ENCODE peak calls at places on chromosomes 1 and 21, in six cellular contexts. C is GM23338, H is ovary, O is Peyer's patch, L is hepatocyte, M is fibroblast of lung. J is an unnamed sample.

GRCh38 chr1:83131692-83131955 is 867.3 kb downstream of the TTLL7 start:
- DNase-seq in C (no peak), H (no peak), O (no peak), L (no peak), M (no peak), J (no peak)

GRCh38 chr1:189623336-189623735 is 854.3 kb downstream of the BRINP3 start:
- DNase-seq in C (no peak), H (no peak), O (no peak), L (no peak), M (no peak), J (no peak)

GRCh38 chr1:998905-999796 is 746 bp downstream of the HES4 start:
- DNase-seq in C (peak; percentile 53), H (no peak), O (peak; percentile 59), L (peak; percentile 76), M (peak; percentile 57), J (no peak)

GRCh38 chr1:175687699-175688098 is 55.7 kb downstream of the TNR start:
- DNase-seq in C (no peak), H (no peak), O (no peak), L (no peak), M (no peak), J (no peak)

GRCh38 chr1:191099696-191100095 is 622.0 kb upstream of the BRINP3 start:
- DNase-seq in C (peak; percentile 1), H (no peak), O (no peak), L (no peak), M (no peak), J (no peak)

GRCh38 chr1:31412732-31413404 is at the start of gene SERINC2:
- DNase-seq in C (peak; percentile 84), H (no peak), O (peak; percentile 79), L (peak; percentile 89), M (no peak), J (no peak)

GRCh38 chr1:225430301-225430700 is 2.5 kb upstream of the LBR start:
- DNase-seq in C (no peak), H (no peak), O (no peak), L (no peak), M (no peak), J (no peak)

GRCh38 chr1:143691971-143692529 is 279.7 kb downstream of the FAM72C start:
- DNase-seq in C (no peak), H (no peak), O (no peak), L (no peak), M (no peak), J (no peak)

GRCh38 chr1:155002479-155003226 is at the start of gene ZBTB7B:
- DNase-seq in C (no peak), H (peak; percentile 72), O (peak; percentile 86), L (peak; percentile 77), M (peak; percentile 25), J (no peak)

GRCh38 chr1:150626150-150626549 is 3.3 kb downstream of the ENSA start:
- DNase-seq in C (no peak), H (no peak), O (no peak), L (no peak), M (no peak), J (no peak)
- H3K36me3 ChIP-seq in C (peaks cover 40% of the 10 kb centered on the region), H (no peaks in the 10 kb centered on the region), O (no peaks in the 10 kb centered on the region), L (peaks cover 3% of the 10 kb centered on the region), M (peaks cover 12% of the 10 kb centered on the region), J (no peaks in the 10 kb centered on the region)

DNA sequence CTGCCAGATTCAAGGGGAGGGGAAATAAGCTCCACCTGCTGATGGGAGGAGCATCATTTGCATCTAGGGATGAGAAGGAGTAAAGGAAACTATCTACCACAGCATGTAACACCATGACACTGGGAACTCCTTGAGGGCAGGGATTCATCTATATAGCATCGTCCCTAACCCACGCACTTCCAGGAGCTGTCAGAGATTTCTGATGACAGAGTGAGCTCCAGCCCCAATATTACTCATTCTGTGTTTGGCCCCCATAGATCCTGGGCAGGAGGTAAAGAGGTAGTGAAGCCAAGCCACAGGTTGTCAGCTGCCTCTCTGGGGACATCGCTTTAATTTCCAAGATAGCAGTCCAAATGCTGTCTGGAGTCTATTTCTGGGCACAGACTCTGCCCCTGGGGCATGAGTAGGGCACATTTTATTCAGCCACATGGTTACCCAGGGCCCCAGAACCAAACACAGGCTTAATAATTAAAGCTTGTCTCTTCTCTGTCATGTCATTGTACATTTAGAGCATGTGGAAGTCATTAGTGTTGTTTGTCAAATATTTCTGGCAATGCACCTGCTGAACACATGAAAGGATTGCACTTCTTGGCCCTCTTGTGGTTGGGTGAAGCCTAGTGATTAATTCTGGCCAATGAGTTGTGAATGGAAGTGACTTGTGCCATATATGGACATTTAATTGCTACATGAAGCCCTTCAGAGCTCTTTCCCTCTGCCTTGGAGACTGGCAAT is 105.9 kb upstream of the POU3F1 start:
- DNase-seq in C (no peak), H (no peak), O (no peak), L (peak; percentile 16), M (no peak), J (no peak)
- TF ChIP-seq CTCF in C (peak; percentile 36), H (no peak), O (no peak), L (peak; percentile 11), M (no peak), J (peak; percentile 5)

GRCh38 chr21:42423685-42424084 is 20.0 kb downstream of the UBASH3A start:
- DNase-seq in C (no peak), H (no peak), O (no peak), L (no peak), M (no peak), J (no peak)
- H3K36me3 ChIP-seq in C (no peaks in the 10 kb centered on the region), H (no peaks in the 10 kb centered on the region), O (no peaks in the 10 kb centered on the region), L (no peaks in the 10 kb centered on the region), M (no peaks in the 10 kb centered on the region), J (no peaks in the 10 kb centered on the region)

GRCh38 chr1:18922319-18922726 is 20.0 kb upstream of the ALDH4A1 start:
- DNase-seq in C (no peak), H (peak; percentile 90), O (no peak), L (peak; percentile 82), M (peak; percentile 91), J (no peak)
- TF ChIP-seq CTCF in C (no peak), H (no peak), O (no peak), L (no peak), M (no peak), J (no peak)

GRCh38 chr1:9577423-9577822 is 11.3 kb upstream of the TMEM201 start:
- DNase-seq in C (no peak), H (no peak), O (no peak), L (no peak), M (no peak), J (no peak)

GRCh38 chr1:9576903-9577302 is 11.8 kb upstream of the TMEM201 start:
- DNase-seq in C (no peak), H (no peak), O (no peak), L (no peak), M (no peak), J (no peak)

GRCh38 chr1:9586147-9586766 is 2.5 kb upstream of the TMEM201 start:
- DNase-seq in C (no peak), H (no peak), O (no peak), L (no peak), M (no peak), J (no peak)

GRCh38 chr1:9580942-9581341 is 7.8 kb upstream of the TMEM201 start:
- DNase-seq in C (no peak), H (no peak), O (no peak), L (no peak), M (no peak), J (no peak)
- H3K36me3 ChIP-seq in C (peaks cover 17% of the 10 kb centered on the region), H (no peaks in the 10 kb centered on the region), O (no peaks in the 10 kb centered on the region), L (no peaks in the 10 kb centered on the region), M (peaks cover 1% of the 10 kb centered on the region), J (no peaks in the 10 kb centered on the region)

GRCh38 chr1:68162761-68163160 is 69.6 kb downstream of the WLS start:
- DNase-seq in C (peak; percentile 55), H (no peak), O (no peak), L (no peak), M (no peak), J (no peak)
- TF ChIP-seq CTCF in C (peak; percentile 84), H (no peak), O (no peak), L (no peak), M (peak; percentile 6), J (peak; percentile 27)

DNA sequence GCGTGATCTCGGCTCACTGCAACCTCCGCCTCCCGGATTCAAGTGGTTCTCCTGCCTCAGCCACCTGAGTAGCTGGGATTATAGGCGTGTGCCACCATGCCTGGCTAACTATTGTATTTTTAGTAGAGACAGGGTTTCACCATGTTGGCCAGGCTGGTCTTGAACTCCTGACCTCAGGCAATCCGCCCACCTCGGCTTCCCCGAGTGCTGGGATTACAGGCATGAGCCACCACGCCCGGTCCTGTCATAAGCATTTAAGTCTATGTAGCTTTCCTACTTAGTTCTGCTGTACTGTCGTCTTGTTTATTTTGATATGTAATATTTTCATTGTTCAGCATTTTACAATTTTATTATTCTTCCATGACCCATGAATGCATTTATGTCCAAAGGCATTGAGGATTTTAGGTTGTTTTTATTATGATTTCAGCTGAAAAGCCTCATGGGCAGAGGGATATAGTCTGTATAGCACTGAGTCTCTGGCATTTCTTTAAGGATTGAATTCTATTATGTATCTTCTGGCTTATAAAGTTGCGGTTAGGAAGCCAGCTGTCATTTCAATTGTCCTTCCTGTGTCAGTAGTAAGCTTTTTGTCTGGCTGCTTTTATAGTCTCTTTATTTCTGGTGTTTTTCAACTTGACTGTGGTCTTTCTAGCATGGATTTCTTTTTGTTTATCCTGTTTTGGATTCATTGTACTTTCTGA is 9.2 kb downstream of the AGPAT3 start:
- DNase-seq in C (no peak), H (no peak), O (peak; percentile 4), L (no peak), M (no peak), J (no peak)
- H3K36me3 ChIP-seq in C (no peaks in the 10 kb centered on the region), H (no peaks in the 10 kb centered on the region), O (no peaks in the 10 kb centered on the region), L (no peaks in the 10 kb centered on the region), M (peaks cover 3% of the 10 kb centered on the region), J (peaks cover 1% of the 10 kb centered on the region)

GRCh38 chr1:116842654-116843053 is 67.1 kb upstream of the PTGFRN start:
- DNase-seq in C (peak; percentile 37), H (no peak), O (no peak), L (no peak), M (no peak), J (no peak)
- TF ChIP-seq CTCF in C (peak; percentile 51), H (no peak), O (no peak), L (peak; percentile 10), M (no peak), J (peak; percentile 17)